ENCODE peak calls at places on chromosomes 4 and X, in five cellular contexts. S is stimulated activated CD8-positive, alpha-beta memory T cell treated with anti-CD3 and anti-CD28 coated beads, Interleukin-7, amount 100 ng/mL, for 24 hours; L is hepatocyte; N is activated naive CD4-positive, alpha-beta T cell treated with anti-CD3 and anti-CD28 coated beads, Interleukin-2, amount 10 ng/mL, durations not matched to agents 7 days and 5 days; K is astrocyte of the spinal cord. F is an unnamed sample.

GRCh38 chr4:158211288-158211687 is 1.0 kb downstream of the TMEM144 start:
- DNase-seq in S (no peak), L (peak; percentile 64), N (no peak), K (no peak), F (no peak)

GRCh38 chr4:337932-338758 is 531 bp downstream of the ZNF141 start:
- DNase-seq in S (peak; percentile 34), L (peak; percentile 70), N (peak; percentile 64), K (peak; percentile 45), F (no peak)

GRCh38 chr4:75321484-75321883 is 192.7 kb downstream of the RCHY1 start:
- DNase-seq in S (no peak), L (no peak), N (no peak), K (no peak), F (no peak)

GRCh38 chrX:135114392-135114791 is 5.9 kb downstream of the ETDB start:
- DNase-seq in S (no peak), L (no peak), N (no peak), K (no peak), F (no peak)

GRCh38 chr4:16199132-16199531 is 27.1 kb downstream of the TAPT1 start:
- DNase-seq in S (no peak), L (peak; percentile 40), N (no peak), K (peak; percentile 38), F (no peak)

GRCh38 chrX:75522565-75523411 is at the start of gene ZDHHC15:
- DNase-seq in S (peak; percentile 2), L (peak; percentile 62), N (peak; percentile 61), K (peak; percentile 35), F (no peak)

GRCh38 chr4:178881937-178882336 is 1439.7 kb upstream of the AGA start:
- DNase-seq in S (no peak), L (no peak), N (no peak), K (no peak), F (no peak)

GRCh38 chrX:139094671-139095592 is 383.4 kb upstream of the FGF13 start:
- DNase-seq in S (no peak), L (peak; percentile 23), N (no peak), K (no peak), F (no peak)

GRCh38 chr4:2925931-2926860 is 37.0 kb downstream of the NOP14 start:
- DNase-seq in S (no peak), L (no peak), N (no peak), K (no peak), F (no peak)

GRCh38 chr4:83889802-83890201 is 353.9 kb downstream of the GPAT3 start:
- DNase-seq in S (no peak), L (no peak), N (no peak), K (peak; percentile 72), F (no peak)

GRCh38 chr4:174284181-174284886 is 623 bp downstream of the CEP44 start:
- DNase-seq in S (no peak), L (peak; percentile 49), N (no peak), K (peak; percentile 68), F (no peak)

GRCh38 chr4:116489739-116490138 is 595.6 kb downstream of the TRAM1L1 start:
- DNase-seq in S (no peak), L (no peak), N (no peak), K (no peak), F (no peak)

GRCh38 chrX:50035119-50035518 is 112.7 kb downstream of the CLCN5 start:
- DNase-seq in S (no peak), L (no peak), N (no peak), K (no peak), F (no peak)